ENCODE peak calls at places on chromosomes 3 and 15, in four cellular contexts. One of them, this sample, is unnamed.

GRCh38 chr3:100107227-100107626 is 7.1 kb downstream of the FILIP1L start:
- DNase-seq in SK-N-SH: no peak
- DNase-seq in K562: no peak
- DNase-seq in GM12878: no peak
- DNase-seq in this sample: no peak

GRCh38 chr3:129463736-129464135 is 23.7 kb downstream of the IFT122 start:
- DNase-seq in SK-N-SH: no peak
- DNase-seq in K562: no peak
- DNase-seq in GM12878: no peak
- DNase-seq in this sample: no peak

GRCh38 chr3:41681479-41681878 is 280.4 kb downstream of the ULK4 start:
- DNase-seq in SK-N-SH: no peak
- DNase-seq in K562: no peak
- DNase-seq in GM12878: no peak
- DNase-seq in this sample: no peak

GRCh38 chr3:99952306-99952705 is 134.6 kb downstream of the CMSS1 start:
- DNase-seq in SK-N-SH: no peak
- DNase-seq in K562: no peak
- DNase-seq in GM12878: no peak
- DNase-seq in this sample: no peak

GRCh38 chr3:132283440-132283839 is 33.8 kb upstream of the ACP3 start:
- DNase-seq in SK-N-SH: no peak
- DNase-seq in K562: no peak
- DNase-seq in GM12878: no peak
- DNase-seq in this sample: peak; percentile 15

GRCh38 chr3:177519588-177519987 is 322.3 kb upstream of the TBL1XR1 start:
- DNase-seq in SK-N-SH: no peak
- DNase-seq in K562: no peak
- DNase-seq in GM12878: no peak
- DNase-seq in this sample: no peak

GRCh38 chr3:119976214-119976613 is 118.0 kb downstream of the GSK3B start:
- DNase-seq in SK-N-SH: no peak
- DNase-seq in K562: no peak
- DNase-seq in GM12878: no peak
- DNase-seq in this sample: no peak

GRCh38 chr3:197428961-197429360 is 126.8 kb downstream of the BDH1 start:
- DNase-seq in SK-N-SH: no peak
- DNase-seq in K562: no peak
- DNase-seq in GM12878: no peak
- DNase-seq in this sample: no peak

GRCh38 chr15:84804005-84804803 is 13.0 kb upstream of the ALPK3 start:
- DNase-seq in SK-N-SH: no peak
- DNase-seq in K562: no peak
- DNase-seq in GM12878: no peak
- DNase-seq in this sample: no peak

GRCh38 chr3:46123646-46124045 is 84.5 kb downstream of the CCR1 start:
- DNase-seq in SK-N-SH: no peak
- DNase-seq in K562: no peak
- DNase-seq in GM12878: no peak
- DNase-seq in this sample: no peak

DNA sequence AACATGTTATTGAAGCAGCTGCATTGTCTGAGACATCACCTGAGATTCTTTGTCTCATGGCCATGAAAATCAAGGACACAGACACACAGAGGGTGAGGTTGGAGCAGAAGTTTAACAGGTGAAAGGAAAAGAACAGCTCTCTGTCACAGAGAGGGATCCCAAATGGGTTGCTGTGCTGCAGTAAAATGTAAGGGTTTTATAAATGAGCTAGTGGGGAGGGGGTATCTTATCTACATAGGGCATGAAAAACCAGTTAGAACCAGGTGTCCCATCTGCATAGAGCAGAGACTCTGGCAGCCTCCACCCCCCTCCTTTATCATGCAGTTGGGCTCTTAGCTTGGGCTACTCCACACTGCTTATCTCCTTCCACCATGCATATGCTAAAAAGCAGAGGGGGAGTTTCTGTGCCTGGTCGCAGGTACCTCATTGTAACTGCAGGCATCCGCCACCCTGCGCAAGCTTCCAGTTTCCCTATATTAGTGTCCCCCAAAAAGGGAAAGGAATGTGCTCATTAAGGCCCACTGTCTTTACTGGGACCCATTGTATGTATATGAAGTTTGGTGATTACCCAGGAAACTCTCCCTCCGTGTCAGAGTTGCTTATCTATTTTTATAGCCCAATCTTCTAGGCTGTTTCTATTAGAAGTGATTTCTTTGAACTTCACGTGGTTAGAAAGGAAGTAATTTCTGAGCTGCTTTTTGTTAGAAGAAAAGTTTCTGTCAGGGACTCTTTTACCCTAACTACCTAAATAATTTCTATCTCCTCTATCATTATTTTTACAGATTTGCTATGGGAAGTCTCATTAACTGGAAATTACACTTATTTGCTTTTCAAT is 17.4 kb upstream of the SENP7 start:
- DNase-seq in SK-N-SH: no peak
- DNase-seq in K562: peak; percentile 84
- DNase-seq in GM12878: no peak
- DNase-seq in this sample: no peak
- TF ChIP-seq TAF1 in SK-N-SH: no peak
- TF ChIP-seq TAF1 in K562: peak; percentile 53
- TF ChIP-seq TAF1 in GM12878: no peak
- TF ChIP-seq TAF1 in this sample: no peak

DNA sequence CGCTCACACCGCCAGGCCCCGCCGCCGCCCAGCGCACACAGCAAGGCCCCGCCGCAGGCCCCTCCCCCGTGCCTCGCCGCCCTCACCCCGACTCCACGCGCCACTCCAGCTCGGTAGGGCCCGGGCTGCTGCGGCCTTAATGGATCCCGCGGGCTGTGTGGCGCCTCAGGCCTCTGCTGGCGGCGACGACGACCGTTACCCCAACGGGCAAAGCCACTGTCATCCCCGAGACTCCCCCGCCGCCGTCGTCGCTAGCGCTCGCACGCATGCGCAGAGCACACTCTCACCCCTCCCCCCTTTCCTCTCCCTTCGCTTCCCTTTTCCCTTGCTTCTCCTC is at the start of gene MSL2:
- DNase-seq in SK-N-SH: no peak
- DNase-seq in K562: no peak
- DNase-seq in GM12878: no peak
- DNase-seq in this sample: no peak
- TF ChIP-seq POLR2AphosphoS5 in SK-N-SH: no peak
- TF ChIP-seq POLR2AphosphoS5 in K562: peak; percentile 10
- TF ChIP-seq POLR2AphosphoS5 in GM12878: peak; percentile 81
- TF ChIP-seq POLR2AphosphoS5 in this sample: peak; percentile 70

DNA sequence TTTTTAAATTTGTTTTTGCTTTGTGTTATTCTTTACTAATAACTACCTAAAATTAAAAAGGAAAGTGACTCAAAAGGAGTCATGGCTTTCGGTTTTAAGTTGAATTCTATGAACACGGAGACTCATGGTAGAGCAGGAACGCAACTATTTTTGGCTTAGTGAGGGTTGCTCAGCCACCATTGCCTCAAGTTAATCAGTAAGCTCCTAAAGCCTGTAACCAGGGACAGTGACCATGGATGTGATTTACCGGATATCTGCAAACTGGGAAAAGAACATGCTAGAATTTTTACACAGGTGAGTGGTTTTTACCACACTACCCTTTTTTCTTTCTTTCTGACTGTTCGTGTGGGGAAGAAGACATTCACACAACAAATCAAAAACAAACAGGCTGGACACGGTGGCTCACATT is 11.8 kb downstream of the SLC12A8 start:
- DNase-seq in SK-N-SH: no peak
- DNase-seq in K562: no peak
- DNase-seq in GM12878: peak; percentile 85
- DNase-seq in this sample: no peak
- TF ChIP-seq TAF1 in SK-N-SH: no peak
- TF ChIP-seq TAF1 in K562: no peak
- TF ChIP-seq TAF1 in GM12878: no peak
- TF ChIP-seq TAF1 in this sample: no peak

GRCh38 chr3:111902534-111902933 is 43.5 kb downstream of the PHLDB2 start:
- DNase-seq in SK-N-SH: no peak
- DNase-seq in K562: no peak
- DNase-seq in GM12878: no peak
- DNase-seq in this sample: no peak

GRCh38 chr3:111906667-111907066 is 47.6 kb downstream of the PHLDB2 start:
- DNase-seq in SK-N-SH: no peak
- DNase-seq in K562: no peak
- DNase-seq in GM12878: no peak
- DNase-seq in this sample: no peak

GRCh38 chr3:111903067-111903511 is 44.0 kb downstream of the PHLDB2 start:
- DNase-seq in SK-N-SH: no peak
- DNase-seq in K562: no peak
- DNase-seq in GM12878: no peak
- DNase-seq in this sample: no peak

GRCh38 chr3:111907151-111907550 is 48.1 kb downstream of the PHLDB2 start:
- DNase-seq in SK-N-SH: no peak
- DNase-seq in K562: no peak
- DNase-seq in GM12878: no peak
- DNase-seq in this sample: no peak

GRCh38 chr3:111904376-111905241 is 45.5 kb downstream of the PHLDB2 start:
- DNase-seq in SK-N-SH: no peak
- DNase-seq in K562: no peak
- DNase-seq in GM12878: no peak
- DNase-seq in this sample: no peak
- TF ChIP-seq POLR2AphosphoS5 in SK-N-SH: no peak
- TF ChIP-seq POLR2AphosphoS5 in K562: no peak
- TF ChIP-seq POLR2AphosphoS5 in GM12878: no peak
- TF ChIP-seq POLR2AphosphoS5 in this sample: no peak

GRCh38 chr3:187403768-187404270 is 35.6 kb downstream of the RTP4 start:
- DNase-seq in SK-N-SH: no peak
- DNase-seq in K562: no peak
- DNase-seq in GM12878: no peak
- DNase-seq in this sample: no peak
- TF ChIP-seq TAF1 in SK-N-SH: no peak
- TF ChIP-seq TAF1 in K562: no peak
- TF ChIP-seq TAF1 in GM12878: no peak
- TF ChIP-seq TAF1 in this sample: no peak

GRCh38 chr15:79282371-79283251 is at the start of gene ANKRD34C:
- DNase-seq in SK-N-SH: peak; percentile 81
- DNase-seq in K562: no peak
- DNase-seq in GM12878: no peak
- DNase-seq in this sample: no peak
- TF ChIP-seq POLR2AphosphoS5 in SK-N-SH: no peak
- TF ChIP-seq POLR2AphosphoS5 in K562: no peak
- TF ChIP-seq POLR2AphosphoS5 in GM12878: no peak
- TF ChIP-seq POLR2AphosphoS5 in this sample: no peak

GRCh38 chr3:34584971-34585370 is 786.5 kb downstream of the PDCD6IP start:
- DNase-seq in SK-N-SH: no peak
- DNase-seq in K562: no peak
- DNase-seq in GM12878: no peak
- DNase-seq in this sample: no peak

GRCh38 chr3:34582054-34582453 is 783.6 kb downstream of the PDCD6IP start:
- DNase-seq in SK-N-SH: no peak
- DNase-seq in K562: no peak
- DNase-seq in GM12878: no peak
- DNase-seq in this sample: no peak

GRCh38 chr3:34583451-34583850 is 785.0 kb downstream of the PDCD6IP start:
- DNase-seq in SK-N-SH: no peak
- DNase-seq in K562: no peak
- DNase-seq in GM12878: no peak
- DNase-seq in this sample: no peak
- TF ChIP-seq TAF1 in SK-N-SH: no peak
- TF ChIP-seq TAF1 in K562: no peak
- TF ChIP-seq TAF1 in GM12878: no peak
- TF ChIP-seq TAF1 in this sample: no peak

GRCh38 chr3:58151637-58152036 is 59.1 kb downstream of the DNASE1L3 start:
- DNase-seq in SK-N-SH: no peak
- DNase-seq in K562: no peak
- DNase-seq in GM12878: no peak
- DNase-seq in this sample: no peak

GRCh38 chr3:58150130-58150663 is 60.6 kb downstream of the DNASE1L3 start:
- DNase-seq in SK-N-SH: no peak
- DNase-seq in K562: no peak
- DNase-seq in GM12878: no peak
- DNase-seq in this sample: no peak

GRCh38 chr3:58150800-58151199 is 60.0 kb downstream of the DNASE1L3 start:
- DNase-seq in SK-N-SH: no peak
- DNase-seq in K562: no peak
- DNase-seq in GM12878: no peak
- DNase-seq in this sample: no peak

GRCh38 chr3:58153371-58153770 is 57.4 kb downstream of the DNASE1L3 start:
- DNase-seq in SK-N-SH: no peak
- DNase-seq in K562: no peak
- DNase-seq in GM12878: no peak
- DNase-seq in this sample: no peak

GRCh38 chr3:58152225-58153015 is 58.4 kb downstream of the DNASE1L3 start:
- DNase-seq in SK-N-SH: no peak
- DNase-seq in K562: no peak
- DNase-seq in GM12878: no peak
- DNase-seq in this sample: no peak
- TF ChIP-seq POLR2AphosphoS5 in SK-N-SH: no peak
- TF ChIP-seq POLR2AphosphoS5 in K562: no peak
- TF ChIP-seq POLR2AphosphoS5 in GM12878: no peak
- TF ChIP-seq POLR2AphosphoS5 in this sample: no peak

GRCh38 chr3:140439527-140439926 is 238.3 kb upstream of the TRIM42 start:
- DNase-seq in SK-N-SH: no peak
- DNase-seq in K562: no peak
- DNase-seq in GM12878: no peak
- DNase-seq in this sample: no peak

GRCh38 chr3:140443073-140443472 is 234.8 kb upstream of the TRIM42 start:
- DNase-seq in SK-N-SH: no peak
- DNase-seq in K562: no peak
- DNase-seq in GM12878: no peak
- DNase-seq in this sample: no peak

GRCh38 chr3:140442621-140443020 is 235.2 kb upstream of the TRIM42 start:
- DNase-seq in SK-N-SH: no peak
- DNase-seq in K562: no peak
- DNase-seq in GM12878: no peak
- DNase-seq in this sample: no peak

GRCh38 chr3:140440446-140440845 is 237.4 kb upstream of the TRIM42 start:
- DNase-seq in SK-N-SH: no peak
- DNase-seq in K562: no peak
- DNase-seq in GM12878: no peak
- DNase-seq in this sample: no peak

DNA sequence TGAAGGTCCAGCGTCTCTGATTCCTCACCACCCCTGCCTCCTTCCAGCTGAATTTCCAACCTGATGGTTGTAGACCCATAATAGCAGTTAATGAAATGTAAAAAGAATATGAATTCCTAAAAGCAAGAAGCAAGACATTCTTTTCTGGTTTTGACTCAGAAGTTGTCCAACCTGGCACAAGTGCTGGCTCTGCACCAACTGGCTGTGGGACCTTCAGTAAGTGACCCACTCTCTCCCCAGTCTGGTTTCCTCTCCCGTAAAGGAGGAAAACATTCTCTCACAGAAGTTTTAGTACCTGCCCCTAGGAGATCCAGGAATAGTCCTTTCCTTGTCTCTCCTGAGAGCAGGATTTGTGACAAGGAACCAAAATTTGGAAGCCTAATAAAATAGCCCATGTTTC is 236.9 kb upstream of the TRIM42 start:
- DNase-seq in SK-N-SH: no peak
- DNase-seq in K562: no peak
- DNase-seq in GM12878: no peak
- DNase-seq in this sample: no peak
- TF ChIP-seq TAF1 in SK-N-SH: no peak
- TF ChIP-seq TAF1 in K562: no peak
- TF ChIP-seq TAF1 in GM12878: no peak
- TF ChIP-seq TAF1 in this sample: no peak

This sample was measured in GM12891.